ENCODE peak calls at places on chromosomes 1 and 21, in eight cellular contexts. F, S, I, E, T, P, Z and Y are unnamed samples.

GRCh38 chr1:232725303-232726047 is 79.7 kb upstream of the MAP10 start:
- DNase-seq in E (no peak), I (no peak), P (no peak), S (no peak), F (no peak), Z (no peak), T (peak), Y (no peak)

GRCh38 chr1:110060034-110060661 is 10.3 kb downstream of the ALX3 start:
- DNase-seq in Z (peak), I (no peak), T (peak), S (no peak), E (peak), F (peak), P (peak), Y (peak)

GRCh38 chr1:53735261-53735660 is 3.7 kb downstream of the GLIS1 start:
- DNase-seq in P (no peak), Z (no peak), I (no peak), S (no peak), F (no peak), T (peak), E (no peak), Y (no peak)

GRCh38 chr1:163082971-163083370 is 13.8 kb downstream of the RGS4 start:
- DNase-seq in T (peak), Z (no peak), S (no peak), F (no peak), E (no peak), P (no peak), I (no peak), Y (no peak)

GRCh38 chr1:206784471-206784903 is 12.2 kb upstream of the IL10 start:
- DNase-seq in I (no peak), P (no peak), Z (no peak), F (peak), E (peak), S (no peak), T (no peak), Y (no peak)

GRCh38 chr1:20126041-20126805 is 6.9 kb upstream of the PLA2G2D start:
- DNase-seq in T (no peak), P (no peak), F (no peak), E (no peak), I (no peak), S (no peak), Z (peak), Y (no peak)

GRCh38 chr21:22573834-22574233 is 1575.6 kb downstream of the NCAM2 start:
- DNase-seq in F (no peak), I (no peak), S (no peak), P (no peak), E (no peak), T (no peak), Z (no peak), Y (no peak)

GRCh38 chr1:80779278-80779677 is 1021.5 kb upstream of the ADGRL2 start:
- DNase-seq in E (no peak), T (no peak), F (no peak), P (peak), S (no peak), Z (no peak), I (no peak), Y (no peak)

GRCh38 chr1:20739225-20739624 is 6.7 kb upstream of the SH2D5 start:
- DNase-seq in T (peak), S (peak), F (no peak), I (no peak), Z (no peak), P (no peak), E (no peak), Y (no peak)

GRCh38 chr1:156338180-156338973 is at the start of the genes CCT3 and TSACC:
- DNase-seq in I (peak), Z (peak), F (peak), T (peak), E (peak), P (peak), S (peak), Y (peak)

GRCh38 chr1:47914952-47915676 is 82.1 kb downstream of the TRABD2B start:
- DNase-seq in S (no peak), T (no peak), I (no peak), Z (no peak), P (no peak), E (no peak), F (no peak), Y (no peak)

GRCh38 chr1:219521325-219521724 is 91.6 kb downstream of the ZC3H11B start:
- DNase-seq in F (no peak), P (no peak), Z (no peak), T (no peak), I (no peak), E (no peak), S (no peak), Y (no peak)

GRCh38 chr1:216430744-216431143 is 7.5 kb upstream of the USH2A start:
- DNase-seq in P (no peak), E (no peak), F (no peak), S (no peak), T (no peak), I (no peak), Z (no peak), Y (no peak)

GRCh38 chr1:248815407-248816034 is 10.2 kb downstream of the SH3BP5L start:
- DNase-seq in I (no peak), Z (no peak), F (no peak), S (no peak), T (no peak), P (no peak), E (no peak), Y (no peak)

GRCh38 chr1:149927056-149927534 is 508 bp downstream of the SF3B4 start:
- DNase-seq in I (no peak), T (peak), Z (no peak), F (no peak), S (no peak), P (no peak), E (no peak), Y (no peak)

GRCh38 chr1:5950201-5950895 is 41.9 kb downstream of the NPHP4 start:
- DNase-seq in F (no peak), T (no peak), I (no peak), S (no peak), E (no peak), Z (no peak), P (no peak), Y (no peak)

GRCh38 chr1:2177946-2178538 is 16.5 kb downstream of the FAAP20 start:
- DNase-seq in T (no peak), F (no peak), Z (no peak), E (no peak), P (no peak), I (no peak), S (no peak), Y (no peak)

GRCh38 chr1:184507604-184508289 is 120.9 kb downstream of the C1orf21 start:
- DNase-seq in E (no peak), F (no peak), Z (no peak), S (no peak), I (no peak), T (no peak), P (no peak), Y (no peak)

GRCh38 chr1:228155596-228156517 is 6.1 kb downstream of the GJC2 start:
- DNase-seq in I (no peak), S (no peak), P (no peak), E (no peak), T (no peak), F (no peak), Z (no peak), Y (no peak)

GRCh38 chr1:67372136-67372535 is 58.1 kb downstream of the SERBP1 start:
- DNase-seq in I (no peak), F (no peak), P (no peak), T (no peak), E (no peak), S (no peak), Z (no peak), Y (no peak)

GRCh38 chr1:247883346-247883745 is 12.0 kb upstream of the OR2W3 start:
- DNase-seq in Z (no peak), F (no peak), S (no peak), I (no peak), T (no peak), E (no peak), P (no peak), Y (no peak)